ENCODE peak calls at places on chromosome 10, in five cellular contexts. V, R, P, A and N are unnamed samples. For H3K4me1, the result is how much of the 10 kb centered on the place peaks cover.

GRCh38 chr10:3415038-3415736 is 242.6 kb upstream of the PITRM1 start:
- DNase-seq in R (no peak), V (no peak), A (peak), P (no peak), N (no peak)

GRCh38 chr10:119368991-119369869 is 161.9 kb downstream of the GRK5 start:
- DNase-seq in P (no peak), A (no peak), V (peak), R (no peak), N (no peak)

GRCh38 chr10:6416892-6417512 is 163.1 kb downstream of the PRKCQ start:
- DNase-seq in P (peak), R (no peak), A (no peak), V (no peak), N (no peak)

GRCh38 chr10:24526085-24526649 is 197.5 kb downstream of the ARHGAP21 start:
- DNase-seq in A (no peak), P (no peak), V (no peak), R (peak), N (no peak)

GRCh38 chr10:20990604-20991003 is 93.5 kb upstream of the NEBL start:
- DNase-seq in R (no peak), A (no peak), P (no peak), V (no peak), N (no peak)

GRCh38 chr10:128930422-128930821 is 536.6 kb upstream of the MGMT start:
- DNase-seq in P (no peak), A (no peak), V (no peak), R (no peak), N (no peak)

GRCh38 chr10:133257489-133258065 is 19.1 kb downstream of the ADAM8 start:
- DNase-seq in P (no peak), A (peak), V (peak), R (peak), N (no peak)

GRCh38 chr10:98367626-98368451 is 47.1 kb downstream of the PYROXD2 start:
- DNase-seq in V (no peak), A (no peak), P (no peak), R (no peak), N (no peak)

GRCh38 chr10:77333610-77334340 is 303.8 kb downstream of the KCNMA1 start:
- DNase-seq in A (no peak), V (no peak), R (no peak), P (peak), N (no peak)

GRCh38 chr10:124706876-124707516 is 37.2 kb downstream of the FAM53B start:
- DNase-seq in A (no peak), P (no peak), V (no peak), R (no peak), N (no peak)

GRCh38 chr10:120598377-120598776 is 141.3 kb downstream of the PLPP4 start:
- DNase-seq in A (peak), P (no peak), V (no peak), R (no peak), N (no peak)

GRCh38 chr10:112332509-112333228 is 41.2 kb upstream of the ACSL5 start:
- DNase-seq in P (no peak), V (peak), A (no peak), R (no peak), N (no peak)

GRCh38 chr10:91196268-91197043 is 24.0 kb upstream of the PCGF5 start:
- DNase-seq in V (no peak), P (no peak), R (no peak), A (no peak), N (no peak)

GRCh38 chr10:124450010-124450782 is at the start of gene NKX1-2:
- DNase-seq in A (peak), P (no peak), R (no peak), V (no peak), N (no peak)

GRCh38 chr10:132939957-132940790 is 2.2 kb downstream of the CFAP46 start:
- DNase-seq in P (peak), V (peak), A (peak), R (no peak), N (no peak)

GRCh38 chr10:75401569-75402485 is at the start of gene ZNF503:
- DNase-seq in R (peak), V (peak), A (peak), P (peak), N (no peak)

GRCh38 chr10:30816144-30816811 is 186.7 kb upstream of the LYZL2 start:
- DNase-seq in R (no peak), V (no peak), P (no peak), A (no peak), N (no peak)

GRCh38 chr10:16470747-16471146 is 33.9 kb downstream of the PTER start:
- DNase-seq in P (no peak), V (no peak), A (no peak), R (no peak), N (peak)

GRCh38 chr10:69685802-69686585 is 55.9 kb downstream of the FAM241B start:
- DNase-seq in P (peak), V (peak), R (peak), A (no peak), N (no peak)

GRCh38 chr10:123132576-123133477 is 2.9 kb upstream of the HMX3 start:
- DNase-seq in P (peak), V (peak), R (peak), A (peak), N (peak)

GRCh38 chr10:50395279-50395678 is 144.0 kb upstream of the ASAH2 start:
- DNase-seq in P (peak), A (no peak), R (no peak), V (no peak), N (no peak)

GRCh38 chr10:14325325-14325955 is 5.3 kb downstream of the FRMD4A start:
- DNase-seq in R (peak), V (no peak), A (peak), P (peak), N (peak)

GRCh38 chr10:74058658-74059057 is 60.7 kb downstream of the VCL start:
- DNase-seq in A (no peak), R (no peak), V (no peak), P (no peak), N (peak)

GRCh38 chr10:26269754-26270153 is 53.2 kb downstream of the GAD2 start:
- DNase-seq in V (no peak), A (peak), R (no peak), P (no peak), N (no peak)

GRCh38 chr10:96987842-96988175 is 155.7 kb downstream of the LCOR start:
- DNase-seq in R (no peak), A (no peak), P (peak), V (no peak), N (no peak)

GRCh38 chr10:50538473-50539398 is 85.0 kb downstream of the SGMS1 start:
- DNase-seq in A (no peak), V (no peak), P (no peak), R (no peak), N (peak)

GRCh38 chr10:77983384-77984341 is 45.7 kb downstream of the POLR3A start:
- DNase-seq in V (no peak), P (peak), A (no peak), R (no peak), N (no peak)

GRCh38 chr10:119997429-119997828 is 104.9 kb downstream of the SEC23IP start:
- DNase-seq in R (no peak), P (no peak), V (no peak), A (no peak), N (no peak)

GRCh38 chr10:35661236-35661635 is 19.1 kb upstream of the FZD8 start:
- DNase-seq in R (no peak), A (no peak), V (no peak), P (no peak), N (no peak)

DNA sequence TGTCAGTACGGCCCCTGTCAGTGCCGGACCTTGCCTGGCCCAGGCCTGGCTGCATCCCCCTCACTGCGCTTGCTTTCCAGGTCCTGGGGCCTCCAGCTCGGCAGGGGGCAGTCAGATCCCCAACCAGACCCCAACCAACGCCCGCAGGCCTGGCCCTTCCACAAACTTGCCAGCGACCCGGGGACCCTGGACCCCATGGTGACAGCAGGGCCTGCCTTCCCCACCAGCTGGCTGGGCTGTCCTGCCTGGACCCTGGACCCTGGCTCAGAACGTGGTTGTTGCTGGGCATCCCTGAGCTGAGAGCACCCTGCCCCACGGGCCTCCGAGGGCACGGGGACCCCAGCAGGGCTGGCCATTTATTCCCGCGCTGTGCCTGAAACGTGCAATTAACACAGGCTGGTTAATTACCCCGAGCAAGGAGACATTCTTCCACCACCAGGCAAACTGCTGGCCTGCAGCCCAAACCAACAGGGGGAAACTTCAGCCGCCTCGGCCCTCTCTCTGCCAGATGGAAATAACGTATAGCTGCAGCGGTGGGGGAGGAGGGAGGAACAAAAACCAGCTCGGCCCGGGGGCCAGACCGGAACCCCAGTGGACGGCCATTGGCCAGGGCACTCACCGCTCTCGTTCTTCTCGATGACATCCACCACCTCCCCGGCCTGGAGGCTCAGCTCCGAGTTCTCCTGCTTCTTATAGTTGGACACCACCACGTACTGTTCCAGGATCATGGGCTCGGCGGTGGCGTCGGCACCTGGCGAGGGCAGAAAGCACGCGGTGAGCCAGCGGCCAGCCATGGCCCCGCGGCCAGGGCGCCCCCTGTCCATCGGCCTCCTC is 167.1 kb downstream of the NEURL1 start:
- DNase-seq in V (peak), A (no peak), R (peak), P (peak), N (peak)
- H3K4me1 ChIP-seq in V (under half), A (under half), R (half or more), P (under half), N (under half)

DNA sequence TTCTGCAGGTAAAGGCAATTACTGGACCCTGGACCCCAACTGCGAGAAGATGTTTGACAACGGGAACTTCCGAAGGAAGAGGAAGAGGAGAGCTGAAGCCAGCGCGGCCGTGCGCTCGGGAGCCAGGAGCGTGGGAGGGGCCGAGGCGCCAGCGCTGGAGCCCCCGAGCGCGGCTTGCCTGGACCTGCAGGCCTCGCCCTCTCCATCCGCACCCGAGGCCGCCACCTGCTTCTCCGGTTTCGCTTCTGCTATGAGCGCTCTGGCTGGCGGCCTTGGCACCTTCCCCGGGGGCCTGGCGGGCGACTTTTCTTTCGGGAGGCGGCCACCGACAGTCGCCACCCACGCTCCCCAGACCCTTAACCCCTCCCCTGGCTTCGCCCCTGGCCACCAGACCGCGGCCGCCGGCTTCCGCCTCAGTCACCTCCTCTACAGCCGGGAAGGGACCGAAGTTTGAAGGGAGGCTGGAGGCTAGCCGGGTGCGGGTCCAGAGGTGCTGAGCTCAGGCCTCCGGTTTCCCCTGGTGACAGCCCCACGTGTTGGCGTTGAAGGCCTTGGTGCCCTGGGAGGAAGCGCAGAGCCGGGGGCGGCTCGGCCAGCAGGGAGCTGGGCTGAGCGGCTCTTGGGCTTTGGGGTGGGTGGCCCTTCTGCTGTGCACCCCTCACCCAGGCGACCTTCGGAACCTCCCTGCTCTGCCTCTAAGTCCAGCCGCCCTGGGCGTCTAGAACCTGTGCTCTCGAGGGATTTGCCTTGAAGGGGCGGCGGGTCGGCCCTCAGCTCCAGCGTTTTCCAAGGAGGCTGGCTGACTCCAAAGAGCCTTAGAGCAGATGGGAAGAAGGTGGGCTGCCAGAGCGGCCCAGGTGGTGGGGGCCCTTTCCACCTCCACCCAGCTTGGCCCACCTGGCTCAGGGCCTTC is 1.8 kb downstream of the FOXI2 start:
- DNase-seq in V (no peak), A (peak), P (no peak), R (no peak), N (no peak)
- H3K4me3 ChIP-seq in V (no peak), A (no peak), P (no peak), R (peak), N (no peak)

GRCh38 chr10:108691126-108691525 is 1232.2 kb downstream of the XPNPEP1 start:
- DNase-seq in R (no peak), P (no peak), V (no peak), A (no peak), N (no peak)

GRCh38 chr10:108684431-108684830 is 1238.9 kb downstream of the XPNPEP1 start:
- DNase-seq in P (no peak), A (no peak), V (no peak), R (no peak), N (no peak)

GRCh38 chr10:108685863-108686531 is 1237.3 kb downstream of the XPNPEP1 start:
- DNase-seq in P (no peak), A (no peak), R (no peak), V (no peak), N (no peak)

GRCh38 chr10:108690530-108690929 is 1232.8 kb downstream of the XPNPEP1 start:
- DNase-seq in V (no peak), A (no peak), P (no peak), R (no peak), N (no peak)

DNA sequence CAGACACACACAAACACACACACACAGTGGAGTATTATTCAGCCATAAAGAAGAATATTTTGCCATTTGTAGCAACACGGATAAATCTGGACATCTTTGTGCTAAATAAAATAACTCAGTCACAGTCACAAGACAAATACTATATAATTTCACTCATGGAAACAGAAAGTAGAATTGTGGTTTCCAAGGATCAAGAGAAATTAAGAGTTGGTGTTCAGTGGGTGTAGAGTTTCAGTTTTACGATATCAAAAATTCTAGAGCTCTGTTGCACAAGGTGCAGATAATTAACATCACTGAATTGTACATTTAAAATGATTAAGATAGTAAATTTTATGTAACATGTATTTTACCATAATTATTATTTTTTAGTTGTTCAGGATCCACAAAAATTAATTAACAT is 1235.0 kb downstream of the XPNPEP1 start:
- DNase-seq in P (no peak), A (no peak), R (no peak), V (no peak), N (no peak)
- H3K4me1 ChIP-seq in P (under half), A (under half), R (under half), V (under half), N (under half)

GRCh38 chr10:921471-922414 is 9.8 kb downstream of the LARP4B start:
- DNase-seq in R (no peak), A (no peak), P (peak), V (no peak), N (no peak)
- H3K4me3 ChIP-seq in R (no peak), A (no peak), P (no peak), V (no peak), N (no peak)

GRCh38 chr10:79223346-79224048 is 123.8 kb upstream of the PPIF start:
- DNase-seq in V (peak), A (peak), R (peak), P (peak), N (no peak)

GRCh38 chr10:79224263-79224949 is 122.9 kb upstream of the PPIF start:
- DNase-seq in V (no peak), A (no peak), R (no peak), P (no peak), N (no peak)

GRCh38 chr10:79224992-79225391 is 122.3 kb upstream of the PPIF start:
- DNase-seq in A (no peak), P (no peak), V (no peak), R (no peak), N (no peak)

GRCh38 chr10:79229081-79229541 is 118.2 kb upstream of the PPIF start:
- DNase-seq in A (peak), R (no peak), V (no peak), P (no peak), N (no peak)

DNA sequence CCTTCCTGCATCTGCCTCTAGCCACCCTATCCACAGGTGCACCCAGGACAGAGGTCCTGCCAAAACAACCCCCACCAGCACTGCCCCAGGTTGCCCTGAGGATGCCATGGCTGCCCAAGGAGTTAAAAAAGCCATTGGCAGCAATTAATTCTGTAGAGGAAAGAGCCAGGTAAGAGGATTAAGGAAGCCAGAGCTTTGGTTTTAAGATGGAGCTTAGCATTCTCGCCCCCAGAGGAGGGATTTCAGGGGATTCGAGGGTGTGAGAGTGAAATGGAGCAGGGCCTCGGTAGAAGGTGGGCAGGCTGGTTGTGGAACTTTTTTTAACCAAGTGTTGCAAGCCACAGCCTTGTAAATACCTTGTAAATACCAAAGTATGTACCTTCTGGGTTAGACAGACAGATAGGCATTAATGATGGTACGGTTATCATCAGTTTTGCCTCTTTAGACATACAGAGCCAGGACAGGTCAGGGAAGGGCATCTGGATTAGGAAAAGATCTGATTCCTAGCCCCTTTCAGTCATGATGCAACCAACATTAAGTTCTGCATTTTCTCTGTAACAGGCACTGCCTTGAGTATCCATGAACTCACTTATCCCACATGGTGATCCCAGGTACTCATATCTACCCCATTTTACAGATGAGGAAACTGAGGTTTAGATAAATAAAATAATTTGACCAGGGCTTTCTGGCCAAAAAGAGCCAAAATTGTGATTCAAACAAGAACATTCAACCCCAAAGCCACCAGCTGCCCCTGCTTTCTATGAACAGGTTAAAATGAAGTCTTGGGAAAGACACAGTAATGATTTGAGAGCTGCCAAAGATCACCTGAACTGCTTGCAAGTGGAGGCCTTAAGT is 120.7 kb upstream of the PPIF start:
- DNase-seq in A (no peak), V (no peak), R (no peak), P (no peak), N (no peak)
- H3K4me1 ChIP-seq in A (under half), V (under half), R (half or more), P (under half), N (under half)

GRCh38 chr10:88249450-88249849 is 333.7 kb downstream of the RNLS start:
- DNase-seq in V (no peak), R (no peak), A (no peak), P (no peak), N (no peak)

GRCh38 chr10:88243202-88243744 is 339.8 kb downstream of the RNLS start:
- DNase-seq in A (no peak), V (no peak), P (no peak), R (no peak), N (no peak)

GRCh38 chr10:88243847-88244730 is 339.0 kb downstream of the RNLS start:
- DNase-seq in V (peak), A (peak), R (peak), P (peak), N (no peak)

GRCh38 chr10:88244781-88245350 is 338.3 kb downstream of the RNLS start:
- DNase-seq in P (no peak), A (no peak), R (no peak), V (no peak), N (no peak)

DNA sequence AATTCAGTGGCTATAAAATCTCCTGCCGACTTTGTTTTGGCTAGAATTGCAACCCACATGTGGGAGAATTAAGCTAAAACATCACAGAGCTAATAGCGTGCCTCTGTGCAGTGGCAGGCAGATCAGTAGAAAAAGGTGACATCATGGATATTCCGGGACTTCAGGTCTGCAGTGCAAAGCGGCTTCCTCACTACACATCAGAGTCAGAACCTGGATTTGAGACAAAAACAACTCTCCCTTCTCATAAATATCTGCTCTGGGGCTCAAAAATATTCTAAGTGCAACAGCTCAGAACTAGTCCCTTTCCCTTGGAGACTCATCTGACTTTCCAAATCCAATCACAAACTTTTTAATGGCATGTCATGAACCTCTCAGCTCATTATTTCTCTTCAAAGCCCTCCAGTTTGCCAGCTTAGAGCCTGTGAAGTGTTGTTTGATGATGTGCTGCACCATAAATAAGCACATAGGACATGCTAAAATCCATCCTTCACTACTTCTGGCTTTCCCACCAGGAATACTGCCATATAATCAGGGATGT is 337.1 kb downstream of the RNLS start:
- DNase-seq in P (peak), R (no peak), V (no peak), A (no peak), N (no peak)
- H3K4me3 ChIP-seq in P (no peak), R (peak), V (peak), A (no peak), N (no peak)